ENCODE peak calls at places on chromosomes 2 and 18, in four cellular contexts. One of them, this sample, is unnamed.

GRCh38 chr2:16406929-16407328 is 258.7 kb downstream of the CYRIA start:
- DNase-seq in colonic mucosa: no peak
- DNase-seq in astrocyte of the spinal cord: no peak
- DNase-seq in cardiac muscle cell: no peak
- DNase-seq in this sample: no peak

GRCh38 chr18:58109251-58109650 is 65.2 kb downstream of the NEDD4L start:
- DNase-seq in colonic mucosa: no peak
- DNase-seq in astrocyte of the spinal cord: no peak
- DNase-seq in cardiac muscle cell: no peak
- DNase-seq in this sample: no peak

GRCh38 chr2:24721470-24721869 is 71.7 kb downstream of the PTRHD1 start:
- DNase-seq in colonic mucosa: peak
- DNase-seq in astrocyte of the spinal cord: peak
- DNase-seq in cardiac muscle cell: peak
- DNase-seq in this sample: no peak

GRCh38 chr2:8761529-8762164 is 75.8 kb downstream of the KIDINS220 start:
- DNase-seq in colonic mucosa: no peak
- DNase-seq in astrocyte of the spinal cord: peak
- DNase-seq in cardiac muscle cell: peak
- DNase-seq in this sample: no peak

GRCh38 chr2:143431316-143431715 is 302.1 kb downstream of the ARHGAP15 start:
- DNase-seq in colonic mucosa: no peak
- DNase-seq in astrocyte of the spinal cord: no peak
- DNase-seq in cardiac muscle cell: no peak
- DNase-seq in this sample: no peak

GRCh38 chr2:236531991-236532390 is 37.6 kb upstream of the ACKR3 start:
- DNase-seq in colonic mucosa: no peak
- DNase-seq in astrocyte of the spinal cord: no peak
- DNase-seq in cardiac muscle cell: no peak
- DNase-seq in this sample: no peak

GRCh38 chr2:69340101-69340775 is 46.8 kb downstream of the GFPT1 start:
- DNase-seq in colonic mucosa: no peak
- DNase-seq in astrocyte of the spinal cord: no peak
- DNase-seq in cardiac muscle cell: peak
- DNase-seq in this sample: no peak

GRCh38 chr2:120951701-120952100 is 216.0 kb downstream of the GLI2 start:
- DNase-seq in colonic mucosa: no peak
- DNase-seq in astrocyte of the spinal cord: no peak
- DNase-seq in cardiac muscle cell: no peak
- DNase-seq in this sample: no peak

GRCh38 chr18:31723998-31724711 is 36.5 kb downstream of the SLC25A52 start:
- DNase-seq in colonic mucosa: no peak
- DNase-seq in astrocyte of the spinal cord: peak
- DNase-seq in cardiac muscle cell: peak
- DNase-seq in this sample: no peak

GRCh38 chr2:128489580-128490273 is 171.1 kb upstream of the HS6ST1 start:
- DNase-seq in colonic mucosa: no peak
- DNase-seq in astrocyte of the spinal cord: no peak
- DNase-seq in cardiac muscle cell: peak
- DNase-seq in this sample: no peak

GRCh38 chr2:172674034-172674967 is 61.3 kb upstream of the RAPGEF4 start:
- DNase-seq in colonic mucosa: peak
- DNase-seq in astrocyte of the spinal cord: peak
- DNase-seq in cardiac muscle cell: peak
- DNase-seq in this sample: no peak

GRCh38 chr2:44793322-44793870 is 148.1 kb upstream of the SIX3 start:
- DNase-seq in colonic mucosa: no peak
- DNase-seq in astrocyte of the spinal cord: peak
- DNase-seq in cardiac muscle cell: peak
- DNase-seq in this sample: no peak

GRCh38 chr18:66560092-66560491 is 43.8 kb downstream of the CDH19 start:
- DNase-seq in colonic mucosa: peak
- DNase-seq in astrocyte of the spinal cord: peak
- DNase-seq in cardiac muscle cell: peak
- DNase-seq in this sample: no peak

GRCh38 chr18:62839874-62840713 is 124.8 kb downstream of the PHLPP1 start:
- DNase-seq in colonic mucosa: no peak
- DNase-seq in astrocyte of the spinal cord: no peak
- DNase-seq in cardiac muscle cell: no peak
- DNase-seq in this sample: no peak

GRCh38 chr2:110770696-110771425 is 38.5 kb downstream of the ACOXL start:
- DNase-seq in colonic mucosa: no peak
- DNase-seq in astrocyte of the spinal cord: peak
- DNase-seq in cardiac muscle cell: peak
- DNase-seq in this sample: no peak

GRCh38 chr2:240567137-240567871 is 980 bp upstream of the RNPEPL1 start:
- DNase-seq in colonic mucosa: peak
- DNase-seq in astrocyte of the spinal cord: no peak
- DNase-seq in cardiac muscle cell: no peak
- DNase-seq in this sample: peak

GRCh38 chr2:20650412-20650879 is 452 bp downstream of the HS1BP3 start:
- DNase-seq in colonic mucosa: peak
- DNase-seq in astrocyte of the spinal cord: no peak
- DNase-seq in cardiac muscle cell: peak
- DNase-seq in this sample: no peak

GRCh38 chr18:11809895-11810294 is 41.3 kb upstream of the CHMP1B start:
- DNase-seq in colonic mucosa: no peak
- DNase-seq in astrocyte of the spinal cord: no peak
- DNase-seq in cardiac muscle cell: no peak
- DNase-seq in this sample: no peak

GRCh38 chr2:109468893-109469292 is 144.9 kb downstream of the SEPTIN10 start:
- DNase-seq in colonic mucosa: no peak
- DNase-seq in astrocyte of the spinal cord: no peak
- DNase-seq in cardiac muscle cell: no peak
- DNase-seq in this sample: no peak

GRCh38 chr2:207600211-207600610 is 25.0 kb downstream of the METTL21A start:
- DNase-seq in colonic mucosa: no peak
- DNase-seq in astrocyte of the spinal cord: peak
- DNase-seq in cardiac muscle cell: peak
- DNase-seq in this sample: no peak

GRCh38 chr2:231780123-231780908 is 766 bp downstream of the PDE6D start:
- DNase-seq in colonic mucosa: peak
- DNase-seq in astrocyte of the spinal cord: peak
- DNase-seq in cardiac muscle cell: peak
- DNase-seq in this sample: no peak

GRCh38 chr18:60069145-60069544 is 169.3 kb downstream of the PMAIP1 start:
- DNase-seq in colonic mucosa: no peak
- DNase-seq in astrocyte of the spinal cord: no peak
- DNase-seq in cardiac muscle cell: no peak
- DNase-seq in this sample: no peak

GRCh38 chr2:124993809-124994208 is 968.7 kb downstream of the CNTNAP5 start:
- DNase-seq in colonic mucosa: no peak
- DNase-seq in astrocyte of the spinal cord: no peak
- DNase-seq in cardiac muscle cell: no peak
- DNase-seq in this sample: no peak

GRCh38 chr2:46082531-46083485 is 214.4 kb upstream of the EPAS1 start:
- DNase-seq in colonic mucosa: no peak
- DNase-seq in astrocyte of the spinal cord: peak
- DNase-seq in cardiac muscle cell: peak
- DNase-seq in this sample: no peak

GRCh38 chr2:164620873-164621760 is at the start of gene GRB14:
- DNase-seq in colonic mucosa: peak
- DNase-seq in astrocyte of the spinal cord: peak
- DNase-seq in cardiac muscle cell: peak
- DNase-seq in this sample: no peak

GRCh38 chr2:66481100-66481549 is 46.2 kb downstream of the MEIS1 start:
- DNase-seq in colonic mucosa: no peak
- DNase-seq in astrocyte of the spinal cord: peak
- DNase-seq in cardiac muscle cell: peak
- DNase-seq in this sample: no peak

GRCh38 chr2:151040036-151040435 is 221.6 kb downstream of the RBM43 start:
- DNase-seq in colonic mucosa: no peak
- DNase-seq in astrocyte of the spinal cord: no peak
- DNase-seq in cardiac muscle cell: peak
- DNase-seq in this sample: no peak

DNA sequence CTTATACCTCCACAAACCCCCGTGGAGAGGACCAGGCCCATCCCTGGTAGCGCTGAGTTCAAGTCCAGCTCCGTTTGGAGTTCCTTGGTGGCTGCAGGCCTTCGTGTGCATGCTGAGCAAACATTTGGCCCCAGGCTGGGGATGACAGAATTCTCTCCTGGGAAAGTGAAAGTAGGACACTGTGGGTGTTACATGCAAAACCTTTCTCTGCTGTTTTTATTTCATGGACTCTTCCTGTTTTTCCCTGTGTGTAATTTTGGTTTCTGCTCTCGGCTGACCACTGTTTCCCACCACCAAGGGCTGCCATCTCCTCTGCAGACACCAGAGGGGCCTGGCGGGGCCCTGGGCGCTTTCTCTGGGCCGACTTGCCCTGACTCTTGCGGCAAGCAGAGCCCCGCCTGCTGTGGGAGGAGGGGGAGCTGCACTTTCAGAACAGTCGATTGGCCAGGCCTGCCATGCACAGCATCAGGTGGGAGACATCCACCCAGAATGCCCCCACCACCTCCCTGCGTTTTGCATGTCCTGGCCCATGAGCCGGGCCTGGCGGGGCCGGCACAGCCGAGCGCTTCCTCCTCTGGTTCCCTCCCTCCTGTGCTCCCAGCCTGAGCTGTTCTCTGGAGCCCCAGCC is 102.4 kb downstream of the CABLES1 start:
- DNase-seq in colonic mucosa: peak
- DNase-seq in astrocyte of the spinal cord: peak
- DNase-seq in cardiac muscle cell: peak
- DNase-seq in this sample: peak
- TF ChIP-seq CTCF in colonic mucosa: no peak
- TF ChIP-seq CTCF in astrocyte of the spinal cord: peak
- TF ChIP-seq CTCF in cardiac muscle cell: peak
- TF ChIP-seq CTCF in this sample: no peak

GRCh38 chr2:37637122-37637875 is 34.1 kb downstream of the CDC42EP3 start:
- DNase-seq in colonic mucosa: no peak
- DNase-seq in astrocyte of the spinal cord: no peak
- DNase-seq in cardiac muscle cell: no peak
- DNase-seq in this sample: no peak
- TF ChIP-seq CTCF in colonic mucosa: no peak
- TF ChIP-seq CTCF in astrocyte of the spinal cord: no peak
- TF ChIP-seq CTCF in cardiac muscle cell: peak
- TF ChIP-seq CTCF in this sample: no peak

GRCh38 chr2:106977707-106978106 is 91.7 kb upstream of the ST6GAL2 start:
- DNase-seq in colonic mucosa: no peak
- DNase-seq in astrocyte of the spinal cord: peak
- DNase-seq in cardiac muscle cell: peak
- DNase-seq in this sample: no peak
- TF ChIP-seq CTCF in colonic mucosa: no peak
- TF ChIP-seq CTCF in astrocyte of the spinal cord: no peak
- TF ChIP-seq CTCF in cardiac muscle cell: no peak
- TF ChIP-seq CTCF in this sample: no peak

GRCh38 chr2:113996826-113997599 is 107.1 kb downstream of the ACTR3 start:
- DNase-seq in colonic mucosa: no peak
- DNase-seq in astrocyte of the spinal cord: no peak
- DNase-seq in cardiac muscle cell: no peak
- DNase-seq in this sample: no peak
- TF ChIP-seq CTCF in colonic mucosa: no peak
- TF ChIP-seq CTCF in astrocyte of the spinal cord: no peak
- TF ChIP-seq CTCF in cardiac muscle cell: no peak
- TF ChIP-seq CTCF in this sample: no peak

DNA sequence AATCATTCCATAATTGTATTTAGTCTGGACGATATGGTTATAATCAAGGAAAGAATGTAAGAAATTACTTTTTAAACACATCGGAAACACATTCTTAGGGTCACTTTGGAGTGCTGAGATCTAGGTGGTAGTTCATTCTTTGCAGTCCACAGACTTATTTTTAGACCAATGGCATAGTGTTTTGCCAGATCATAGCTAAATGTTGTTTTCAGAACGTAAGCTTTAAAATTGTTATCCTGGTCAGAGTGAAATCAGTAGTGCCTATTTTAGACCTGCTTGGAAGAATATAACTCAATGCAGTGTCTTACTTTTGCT is 4.3 kb downstream of the MYL12A start:
- DNase-seq in colonic mucosa: no peak
- DNase-seq in astrocyte of the spinal cord: no peak
- DNase-seq in cardiac muscle cell: no peak
- DNase-seq in this sample: no peak
- TF ChIP-seq CTCF in colonic mucosa: no peak
- TF ChIP-seq CTCF in astrocyte of the spinal cord: no peak
- TF ChIP-seq CTCF in cardiac muscle cell: no peak
- TF ChIP-seq CTCF in this sample: no peak

DNA sequence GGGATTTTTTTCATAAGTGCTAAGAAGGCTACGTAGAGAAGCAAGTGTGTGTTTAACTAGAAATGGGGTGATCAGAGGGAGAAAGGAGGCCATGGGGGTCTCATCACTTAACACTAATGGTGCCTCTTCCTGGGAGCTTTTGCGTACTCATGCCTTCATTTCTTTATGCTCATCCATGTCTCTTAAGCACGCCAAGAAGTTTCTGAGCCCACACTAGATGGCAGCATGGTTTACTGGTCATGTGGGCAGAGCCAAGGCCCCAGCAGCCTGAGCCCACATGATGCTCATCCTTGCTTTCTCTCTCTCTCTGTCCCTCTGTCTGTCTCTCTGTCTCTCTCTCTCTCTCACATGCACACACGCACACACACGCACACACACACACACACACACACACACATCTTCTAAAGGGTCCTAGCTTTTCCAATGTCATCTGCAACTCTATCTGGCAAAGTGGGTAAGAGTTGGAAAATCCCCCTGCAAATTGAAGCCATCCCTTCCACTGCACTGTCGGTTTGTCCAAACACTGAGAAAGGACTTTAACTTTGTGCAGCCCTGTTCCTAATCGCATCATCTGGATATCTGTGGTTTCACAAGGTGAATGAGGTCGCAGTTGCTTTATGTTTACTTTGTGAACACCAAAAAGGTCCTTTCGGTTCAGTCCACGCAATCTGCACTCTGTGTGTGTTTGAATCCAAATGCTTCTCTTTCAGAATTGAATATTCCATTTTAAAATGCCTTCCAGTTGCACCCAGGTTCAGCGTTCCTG is 137.2 kb upstream of the CCDC68 start:
- DNase-seq in colonic mucosa: peak
- DNase-seq in astrocyte of the spinal cord: peak
- DNase-seq in cardiac muscle cell: peak
- DNase-seq in this sample: no peak
- TF ChIP-seq CTCF in colonic mucosa: no peak
- TF ChIP-seq CTCF in astrocyte of the spinal cord: peak
- TF ChIP-seq CTCF in cardiac muscle cell: peak
- TF ChIP-seq CTCF in this sample: no peak